ENCODE peak calls at places on chromosomes 6 and 20, in eight cellular contexts. H is omental fat pad; Z is activated naive CD8-positive, alpha-beta T cell treated with anti-CD3 and anti-CD28 coated beads for 36 hours; X is AML-193; Q is endodermal cell; J is mesothelial cell of epicardium; P is HuH-7.5; T is upper lobe of left lung. S is an unnamed sample.

GRCh38 chr6:108437821-108438220 is 122.9 kb upstream of the FOXO3 start:
- DNase-seq in H (no peak), Z (no peak), X (no peak), Q (no peak), J (no peak), P (no peak), T (no peak), S (no peak)

GRCh38 chr6:155171109-155171746 is 92.6 kb upstream of the CLDN20 start:
- DNase-seq in H (no peak), Z (peak; percentile 87), X (peak; percentile 23), Q (peak; percentile 39), J (no peak), P (no peak), T (no peak), S (peak; percentile 89)

GRCh38 chr20:4812216-4812615 is 90.5 kb downstream of the PRND start:
- DNase-seq in H (no peak), Z (no peak), X (no peak), Q (no peak), J (no peak), P (no peak), T (no peak), S (peak; percentile 25)

GRCh38 chr6:82589509-82590206 is 226.0 kb downstream of the TPBG start:
- DNase-seq in H (no peak), Z (no peak), X (no peak), Q (peak; percentile 75), J (no peak), P (no peak), T (no peak), S (no peak)

GRCh38 chr6:125787791-125788190 is 3.0 kb upstream of the NCOA7 start:
- DNase-seq in H (no peak), Z (no peak), X (peak; percentile 73), Q (no peak), J (no peak), P (no peak), T (peak; percentile 49), S (no peak)

GRCh38 chr6:11700118-11700718 is 78.4 kb downstream of the ADTRP start:
- DNase-seq in H (no peak), Z (no peak), X (peak; percentile 72), Q (no peak), J (no peak), P (no peak), T (no peak), S (no peak)

GRCh38 chr20:7151666-7152065 is 384.2 kb downstream of the BMP2 start:
- DNase-seq in H (no peak), Z (no peak), X (no peak), Q (no peak), J (no peak), P (no peak), T (no peak), S (no peak)

GRCh38 chr6:142210606-142211005 is 63.5 kb downstream of the VTA1 start:
- DNase-seq in H (no peak), Z (no peak), X (no peak), Q (no peak), J (no peak), P (no peak), T (no peak), S (no peak)

GRCh38 chr6:154615483-154616025 is 105.1 kb upstream of the CNKSR3 start:
- DNase-seq in H (no peak), Z (no peak), X (no peak), Q (peak; percentile 59), J (no peak), P (peak; percentile 28), T (peak; percentile 75), S (no peak)

GRCh38 chr6:5302995-5303622 is 41.8 kb downstream of the FARS2 start:
- DNase-seq in H (no peak), Z (peak; percentile 40), X (no peak), Q (peak; percentile 90), J (peak; percentile 44), P (peak; percentile 12), T (peak; percentile 69), S (peak; percentile 67)